ENCODE peak calls at places on chromosomes 13 and 19, in ten cellular contexts. H, F, A, I, Z, V, N, P, Q and K are unnamed samples.
A peak's percentile ranks its signal among the peaks of the same experiment; 100 is the strongest.

GRCh38 chr19:9869008-9869617 is 34.0 kb downstream of the PIN1 start:
- DNase-seq in H (no peak), F (no peak), A (no peak), I (no peak), Z (no peak), V (no peak), N (no peak), P (no peak), Q (no peak), K (no peak)

GRCh38 chr19:13087795-13088537 is 14.7 kb downstream of the LYL1 start:
- DNase-seq in H (no peak), F (no peak), A (no peak), I (no peak), Z (no peak), V (no peak), N (no peak), P (no peak), Q (no peak), K (no peak)

GRCh38 chr13:99087130-99087953 is 109.5 kb upstream of the DOCK9 start:
- DNase-seq in H (peak; percentile 90), F (peak; percentile 59), A (peak; percentile 86), I (peak; percentile 78), Z (peak; percentile 80), V (peak; percentile 94), N (peak; percentile 93), P (peak; percentile 97), Q (peak; percentile 36), K (peak; percentile 97)

GRCh38 chr19:14401468-14401867 is 17.7 kb downstream of the DDX39A start:
- DNase-seq in H (no peak), F (no peak), A (no peak), I (no peak), Z (no peak), V (no peak), N (no peak), P (no peak), Q (no peak), K (no peak)

GRCh38 chr13:95044452-95045205 is 256.6 kb downstream of the ABCC4 start:
- DNase-seq in H (no peak), F (peak; percentile 69), A (peak; percentile 58), I (no peak), Z (no peak), V (no peak), N (no peak), P (no peak), Q (no peak), K (no peak)

GRCh38 chr13:64675256-64675892 is 2554.8 kb downstream of the PCDH9 start:
- DNase-seq in H (no peak), F (peak; percentile 32), A (peak; percentile 86), I (no peak), Z (no peak), V (no peak), N (no peak), P (no peak), Q (no peak), K (no peak)

GRCh38 chr13:112556600-112556999 is 31.4 kb downstream of the TUBGCP3 start:
- DNase-seq in H (no peak), F (no peak), A (no peak), I (no peak), Z (no peak), V (no peak), N (no peak), P (no peak), Q (no peak), K (no peak)

GRCh38 chr19:18245297-18245696 is 19.1 kb upstream of the PDE4C start:
- DNase-seq in H (no peak), F (no peak), A (no peak), I (no peak), Z (no peak), V (no peak), N (no peak), P (no peak), Q (no peak), K (no peak)

GRCh38 chr19:15866646-15867045 is 31.2 kb downstream of the CYP4F2 start:
- DNase-seq in H (no peak), F (no peak), A (no peak), I (no peak), Z (no peak), V (no peak), N (no peak), P (no peak), Q (no peak), K (no peak)

GRCh38 chr13:59409651-59410200 is 754.0 kb downstream of the DIAPH3 start:
- DNase-seq in H (no peak), F (no peak), A (no peak), I (no peak), Z (no peak), V (no peak), N (no peak), P (no peak), Q (no peak), K (no peak)

GRCh38 chr13:106349080-106349841 is 186.2 kb downstream of the EFNB2 start:
- DNase-seq in H (peak; percentile 32), F (no peak), A (no peak), I (no peak), Z (peak; percentile 27), V (no peak), N (peak; percentile 69), P (peak; percentile 56), Q (no peak), K (no peak)

GRCh38 chr19:4130635-4131438 is 6.9 kb upstream of the MAP2K2 start:
- DNase-seq in H (no peak), F (peak; percentile 93), A (peak; percentile 83), I (no peak), Z (no peak), V (no peak), N (no peak), P (no peak), Q (no peak), K (no peak)

DNA sequence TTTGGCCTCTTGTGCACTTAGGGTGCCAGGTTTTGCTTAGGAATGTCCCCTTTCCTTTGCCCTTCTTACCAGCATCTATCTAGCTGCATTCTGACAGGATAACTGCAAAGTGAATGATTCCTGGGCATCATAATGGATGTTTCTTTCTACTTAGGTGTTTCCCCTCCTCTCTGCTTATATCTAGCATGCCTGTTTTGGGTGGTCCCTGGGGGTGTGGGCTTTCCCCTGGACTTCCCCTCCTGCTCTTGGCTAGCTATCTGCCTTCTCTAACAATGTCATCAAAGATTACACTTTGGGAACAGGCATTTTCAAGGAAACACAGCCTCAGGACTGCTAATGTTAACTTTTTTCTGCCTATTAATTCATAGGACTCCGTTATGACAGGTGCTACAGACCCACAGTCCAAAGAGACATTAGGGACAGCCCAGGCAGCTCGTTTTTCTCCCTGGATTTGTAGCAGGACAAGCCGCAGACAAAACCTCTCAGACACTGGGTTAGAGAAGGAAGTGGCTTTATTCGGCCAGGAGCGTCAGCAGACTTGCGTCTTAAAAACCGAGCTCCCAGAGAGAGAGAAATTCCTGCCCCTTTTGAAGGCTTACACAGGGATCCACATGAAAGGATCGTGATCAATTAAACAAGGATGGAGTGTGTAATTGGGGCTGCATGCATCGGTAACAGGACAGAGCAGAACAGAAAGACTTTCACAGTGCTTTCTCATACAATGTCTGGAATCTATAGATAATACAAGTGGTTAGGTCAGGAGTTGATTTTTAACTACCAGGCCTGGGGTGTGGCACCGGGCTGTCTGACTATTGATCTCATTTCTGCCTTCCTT is 17.3 kb downstream of the ZNF700 start:
- DNase-seq in H (no peak), F (no peak), A (no peak), I (no peak), Z (no peak), V (no peak), N (no peak), P (no peak), Q (no peak), K (no peak)
- H3K9me3 ChIP-seq in H (peaks cover 4% of the 10 kb centered on the region), F (peaks cover 21% of the 10 kb centered on the region), A (peaks cover 2% of the 10 kb centered on the region), I (peaks cover 94% of the 10 kb centered on the region), Z (peaks cover 60% of the 10 kb centered on the region), V (peaks cover 51% of the 10 kb centered on the region), N (peaks cover 79% of the 10 kb centered on the region), P (peaks cover 89% of the 10 kb centered on the region), Q (peaks cover 65% of the 10 kb centered on the region), K (peaks cover 64% of the 10 kb centered on the region)

GRCh38 chr19:47275866-47276461 is 1.3 kb downstream of the INAFM1 start:
- DNase-seq in H (peak; percentile 81), F (no peak), A (no peak), I (peak; percentile 47), Z (no peak), V (no peak), N (no peak), P (peak; percentile 52), Q (no peak), K (peak; percentile 94)
- TF ChIP-seq EP300 in H (no peak), F (no peak), A (no peak), I (no peak), Z (no peak), V (no peak), N (no peak), P (no peak), Q (no peak), K (no peak)

GRCh38 chr19:54532528-54532927 is 29.9 kb downstream of the LAIR2 start:
- DNase-seq in H (no peak), F (no peak), A (no peak), I (no peak), Z (no peak), V (no peak), N (no peak), P (no peak), Q (peak; percentile 77), K (no peak)

GRCh38 chr19:54533476-54533875 is 30.8 kb downstream of the LAIR2 start:
- DNase-seq in H (no peak), F (no peak), A (no peak), I (no peak), Z (no peak), V (no peak), N (no peak), P (no peak), Q (no peak), K (no peak)

GRCh38 chr19:54534156-54534555 is 31.5 kb downstream of the LAIR2 start:
- DNase-seq in H (no peak), F (no peak), A (no peak), I (no peak), Z (no peak), V (no peak), N (no peak), P (no peak), Q (no peak), K (no peak)

GRCh38 chr19:54526972-54527371 is 24.3 kb downstream of the LAIR2 start:
- DNase-seq in H (no peak), F (no peak), A (no peak), I (no peak), Z (no peak), V (no peak), N (no peak), P (no peak), Q (no peak), K (no peak)

DNA sequence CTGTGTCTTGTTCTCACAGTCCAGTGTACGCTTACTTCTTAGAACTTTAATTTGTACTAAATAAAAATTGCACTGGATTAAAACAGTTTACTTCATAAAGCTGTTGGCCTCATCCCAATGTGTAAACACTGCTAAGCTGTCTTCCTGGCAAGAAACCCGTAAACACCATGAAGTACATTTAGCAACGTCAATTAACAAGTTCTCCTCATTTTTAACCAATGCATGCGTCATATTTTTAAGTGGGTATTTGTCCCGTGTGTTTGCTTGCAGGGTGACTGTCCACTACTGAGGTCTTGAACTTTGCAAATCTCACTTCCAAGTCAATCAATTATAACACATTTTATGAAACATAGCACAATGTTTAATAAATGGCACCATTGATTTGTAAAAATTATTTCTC is 28.2 kb downstream of the LAIR2 start:
- DNase-seq in H (no peak), F (no peak), A (no peak), I (no peak), Z (no peak), V (no peak), N (no peak), P (no peak), Q (no peak), K (no peak)
- H3K9me3 ChIP-seq in H (no peaks in the 10 kb centered on the region), F (no peaks in the 10 kb centered on the region), A (peaks cover 2% of the 10 kb centered on the region), I (no peaks in the 10 kb centered on the region), Z (peaks cover 68% of the 10 kb centered on the region), V (no peaks in the 10 kb centered on the region), N (no peaks in the 10 kb centered on the region), P (no peaks in the 10 kb centered on the region), Q (no peaks in the 10 kb centered on the region), K (no peaks in the 10 kb centered on the region)

GRCh38 chr19:39372047-39372802 is 18.7 kb downstream of the PAF1 start:
- DNase-seq in H (peak; percentile 91), F (no peak), A (no peak), I (peak; percentile 87), Z (no peak), V (peak; percentile 93), N (peak; percentile 52), P (no peak), Q (no peak), K (no peak)
- TF ChIP-seq EP300 in H (no peak), F (no peak), A (no peak), I (no peak), Z (no peak), V (no peak), N (no peak), P (no peak), Q (no peak), K (no peak)